ENCODE peak calls at places on chromosomes 6 and 20, in eight cellular contexts. I is stomach, Q is Peyer's patch, X is IMR-90, S is uterus, F is HCT116, E is ovary, T is K562. K is an unnamed sample.

GRCh38 chr6:112235956-112236355 is 18.4 kb downstream of the LAMA4 start:
- DNase-seq in X (peak; percentile 83), I (no peak), T (no peak), Q (no peak), E (no peak), F (no peak), S (no peak), K (no peak)

GRCh38 chr20:59145926-59146800 is 17.5 kb upstream of the ZNF831 start:
- DNase-seq in S (no peak), Q (no peak), T (no peak), E (no peak), X (no peak), I (no peak), F (no peak), K (peak; percentile 77)

GRCh38 chr6:70651326-70651905 is 16.3 kb upstream of the SMAP1 start:
- DNase-seq in F (no peak), E (no peak), I (no peak), T (no peak), S (no peak), X (no peak), Q (no peak), K (no peak)

GRCh38 chr6:32940656-32941411 is at the start of gene HLA-DMB:
- DNase-seq in X (peak; percentile 73), Q (peak; percentile 69), F (peak; percentile 75), E (no peak), S (peak; percentile 59), T (no peak), I (peak; percentile 67), K (no peak)

GRCh38 chr6:29763491-29764289 is 40.5 kb downstream of the HLA-F start:
- DNase-seq in Q (no peak), F (no peak), X (peak; percentile 68), I (no peak), T (no peak), E (no peak), S (no peak), K (peak; percentile 87)

GRCh38 chr20:4876731-4877130 is 124.6 kb downstream of the SLC23A2 start:
- DNase-seq in E (no peak), S (no peak), X (no peak), I (no peak), T (no peak), Q (no peak), F (no peak), K (no peak)

GRCh38 chr6:30544666-30545272 is 11.5 kb downstream of the GNL1 start:
- DNase-seq in I (no peak), T (peak; percentile 59), X (peak; percentile 79), F (peak; percentile 36), S (no peak), Q (no peak), E (no peak), K (no peak)

GRCh38 chr20:33832113-33832853 is 21.1 kb downstream of the CHMP4B start:
- DNase-seq in X (peak; percentile 21), I (no peak), S (no peak), T (no peak), Q (peak; percentile 86), E (peak; percentile 34), F (no peak), K (no peak)

GRCh38 chr6:149218915-149219314 is 98.6 kb upstream of the TAB2 start:
- DNase-seq in I (no peak), E (no peak), S (no peak), F (no peak), X (no peak), Q (no peak), T (no peak), K (no peak)

GRCh38 chr6:140300331-140300730 is 925.9 kb upstream of the CITED2 start:
- DNase-seq in F (no peak), T (no peak), I (no peak), X (no peak), E (no peak), Q (no peak), S (no peak), K (no peak)

DNA sequence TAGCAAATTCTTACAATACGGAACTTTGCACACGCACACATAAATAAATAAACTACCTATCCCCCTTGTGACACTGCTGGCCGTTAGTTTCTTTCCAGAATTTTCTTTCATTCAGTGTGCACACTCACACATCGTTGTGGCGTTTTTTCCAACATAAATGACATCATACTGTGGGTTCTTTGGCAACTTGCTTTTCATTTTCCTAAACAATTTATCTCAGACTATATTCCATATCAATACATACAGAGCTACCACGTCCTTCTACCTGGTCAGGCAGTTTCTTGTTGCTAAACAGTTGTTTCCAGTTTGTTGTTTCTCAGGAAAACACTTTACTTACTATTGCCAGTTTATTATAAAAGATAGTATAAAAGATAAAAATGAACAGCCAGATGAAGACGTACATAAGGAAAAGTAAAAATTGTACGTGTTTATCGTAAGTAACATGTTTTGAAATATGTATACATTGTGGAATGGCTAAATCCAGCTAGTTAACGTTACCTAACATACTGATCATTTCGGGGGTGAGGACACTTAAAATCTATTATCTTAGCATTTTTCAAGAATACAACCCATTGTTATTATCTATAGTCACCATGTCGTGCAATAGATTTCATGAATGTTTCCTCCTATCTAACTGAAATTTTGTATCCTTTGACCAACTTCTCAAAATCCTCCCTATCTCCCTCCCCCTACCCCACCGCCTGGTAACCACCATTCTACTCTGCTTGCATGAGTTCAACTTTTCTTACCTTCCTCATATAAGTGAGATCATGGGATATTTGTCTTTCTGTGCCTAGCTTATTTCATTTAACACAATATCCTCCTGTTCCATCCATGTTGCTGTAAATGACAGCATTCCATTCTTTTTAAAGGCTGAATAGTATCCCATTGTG is 1.2 kb upstream of the TP53RK start:
- DNase-seq in Q (no peak), S (no peak), E (no peak), T (no peak), I (no peak), X (peak; percentile 36), F (no peak), K (no peak)
- H3K27ac ChIP-seq in Q (peak overlapping the region; percentile 91), S (peak overlapping the region; percentile 96), E (no peak overlapping the region), T (peak overlapping the region; percentile 91), I (peak overlapping the region; percentile 94), X (peak overlapping the region; percentile 10), F (no peak overlapping the region), K (peak overlapping the region; percentile 93)

GRCh38 chr20:46348972-46349741 is 40.9 kb upstream of the CDH22 start:
- DNase-seq in Q (peak; percentile 64), I (peak; percentile 69), S (no peak), X (peak; percentile 31), E (peak; percentile 59), T (peak; percentile 81), F (peak; percentile 13), K (no peak)
- TF ChIP-seq POLR2A in Q (no peak), I (no peak), S (no peak), X (no peak), E (no peak), T (no peak), F (no peak), K (no peak)

GRCh38 chr20:17637413-17637780 is 44.6 kb downstream of the RRBP1 start:
- DNase-seq in T (no peak), S (no peak), F (no peak), I (no peak), E (no peak), Q (no peak), X (no peak), K (no peak)
- H3K27ac ChIP-seq in T (no peak overlapping the region), S (peak overlapping the region; percentile 77), F (no peak overlapping the region), I (no peak overlapping the region), E (peak overlapping the region; percentile 86), Q (no peak overlapping the region), X (no peak overlapping the region), K (peak overlapping the region; percentile 62)

DNA sequence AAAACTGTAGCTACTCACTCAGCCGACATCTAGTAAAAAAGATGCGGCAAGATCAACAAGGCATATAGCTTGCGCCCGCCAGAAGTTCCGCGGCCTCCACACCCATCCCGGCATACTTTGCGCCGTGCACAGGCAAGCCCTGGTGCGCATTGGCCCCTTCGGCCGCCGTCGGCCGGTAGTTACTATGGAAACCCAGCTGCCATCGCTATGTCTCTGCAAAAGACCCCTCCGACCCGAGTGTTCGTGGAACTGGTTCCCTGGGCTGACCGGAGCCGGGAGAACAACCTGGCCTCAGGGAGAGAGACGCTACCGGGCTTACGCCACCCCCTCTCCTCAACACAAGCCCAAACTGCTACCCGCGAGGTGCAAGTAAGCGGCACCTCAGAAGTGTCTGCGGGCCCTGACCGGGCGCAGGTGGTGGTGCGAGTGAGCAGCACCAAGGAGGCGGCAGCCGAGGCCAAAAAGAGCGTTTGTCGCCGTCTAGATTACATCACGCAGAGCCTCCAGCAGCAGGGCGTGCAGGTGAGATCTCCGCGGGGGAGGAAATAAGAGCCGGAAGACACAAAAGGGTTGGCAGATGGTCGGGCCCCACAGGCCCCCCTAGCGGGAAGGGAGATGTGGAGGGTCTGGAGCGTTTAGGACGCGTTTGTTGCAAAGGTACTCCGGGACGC is at the start of gene IRAK1BP1:
- DNase-seq in T (peak; percentile 58), F (peak; percentile 69), I (peak; percentile 82), X (peak; percentile 75), E (peak; percentile 82), S (peak; percentile 62), Q (peak; percentile 84), K (peak; percentile 87)
- TF ChIP-seq POLR2A in T (peak; percentile 70), F (peak; percentile 83), I (no peak), X (no peak), E (no peak), S (no peak), Q (no peak), K (no peak)

GRCh38 chr6:129359811-129360787 is 349.9 kb downstream of the ARHGAP18 start:
- DNase-seq in Q (no peak), S (no peak), E (no peak), F (no peak), T (no peak), I (no peak), X (no peak), K (no peak)
- H3K27ac ChIP-seq in Q (no peak overlapping the region), S (no peak overlapping the region), E (no peak overlapping the region), F (no peak overlapping the region), T (no peak overlapping the region), I (no peak overlapping the region), X (no peak overlapping the region), K (no peak overlapping the region)